ENCODE peak calls at places on chromosomes 11 and 22, in nine cellular contexts. F is heart right ventricle; E is astrocyte; R is CD4-positive, CD25-positive, alpha-beta regulatory T cell; S is thyroid gland; J is naive thymus-derived CD4-positive, alpha-beta T cell; P is tibial artery; I is dorsolateral prefrontal cortex; G is heart left ventricle. D is an unnamed sample.
A peak's percentile ranks its signal among the peaks of the same experiment; 100 is the strongest.

GRCh38 chr22:28358244-28358777 is 321.3 kb downstream of the TTC28 start:
- DNase-seq in G (no peak), J (no peak), F (no peak), R (no peak), E (no peak), S (no peak), P (no peak), I (no peak), D (no peak)

GRCh38 chr22:24806663-24807001 is 621 bp downstream of the SGSM1 start:
- DNase-seq in S (no peak), J (no peak), E (no peak), G (no peak), F (no peak), I (no peak), R (no peak), P (no peak), D (no peak)

GRCh38 chr11:130648601-130649000 is 200.2 kb downstream of the ADAMTS15 start:
- DNase-seq in F (peak; percentile 51), I (no peak), E (no peak), J (no peak), G (peak; percentile 70), S (no peak), R (no peak), P (peak; percentile 87), D (no peak)

GRCh38 chr22:17501679-17502285 is 61.5 kb upstream of the SLC25A18 start:
- DNase-seq in E (peak; percentile 46), I (no peak), R (peak; percentile 74), S (peak; percentile 2), J (peak; percentile 75), P (no peak), G (no peak), F (peak; percentile 50), D (no peak)

GRCh38 chr11:24575392-24575791 is 78.5 kb downstream of the LUZP2 start:
- DNase-seq in E (peak; percentile 79), F (no peak), P (no peak), I (no peak), G (no peak), S (no peak), R (no peak), J (no peak), D (no peak)

GRCh38 chr22:40326905-40327735 is 19.2 kb upstream of the ADSL start:
- DNase-seq in I (no peak), F (no peak), E (peak; percentile 75), P (no peak), G (no peak), S (no peak), R (peak; percentile 27), J (peak; percentile 58), D (no peak)

GRCh38 chr11:132056689-132057088 is 686.3 kb downstream of the NTM start:
- DNase-seq in S (no peak), F (no peak), J (no peak), R (no peak), I (no peak), G (no peak), E (peak; percentile 95), P (no peak), D (no peak)

GRCh38 chr22:29503811-29504372 is 23.9 kb downstream of the NEFH start:
- DNase-seq in S (peak; percentile 63), F (peak; percentile 45), J (no peak), G (no peak), R (no peak), I (peak; percentile 47), P (no peak), E (peak; percentile 60), D (no peak)

GRCh38 chr11:46916251-46916650 is 2.1 kb downstream of the LRP4 start:
- DNase-seq in J (no peak), R (no peak), E (no peak), G (no peak), F (no peak), P (no peak), S (no peak), I (no peak), D (no peak)

GRCh38 chr11:46918778-46919513 is 596 bp upstream of the LRP4 start:
- DNase-seq in P (no peak), I (no peak), J (no peak), R (no peak), G (no peak), E (no peak), F (no peak), S (no peak), D (no peak)

GRCh38 chr11:46916669-46917108 is 1.7 kb downstream of the LRP4 start:
- DNase-seq in R (no peak), G (peak; percentile 75), E (peak; percentile 63), F (peak; percentile 73), I (no peak), S (peak; percentile 73), P (no peak), J (peak; percentile 29), D (peak; percentile 75)

GRCh38 chr11:46918087-46918751 is at the start of gene LRP4:
- DNase-seq in J (no peak), R (no peak), S (peak; percentile 55), I (no peak), G (peak; percentile 79), P (no peak), E (no peak), F (peak; percentile 42), D (no peak)

DNA sequence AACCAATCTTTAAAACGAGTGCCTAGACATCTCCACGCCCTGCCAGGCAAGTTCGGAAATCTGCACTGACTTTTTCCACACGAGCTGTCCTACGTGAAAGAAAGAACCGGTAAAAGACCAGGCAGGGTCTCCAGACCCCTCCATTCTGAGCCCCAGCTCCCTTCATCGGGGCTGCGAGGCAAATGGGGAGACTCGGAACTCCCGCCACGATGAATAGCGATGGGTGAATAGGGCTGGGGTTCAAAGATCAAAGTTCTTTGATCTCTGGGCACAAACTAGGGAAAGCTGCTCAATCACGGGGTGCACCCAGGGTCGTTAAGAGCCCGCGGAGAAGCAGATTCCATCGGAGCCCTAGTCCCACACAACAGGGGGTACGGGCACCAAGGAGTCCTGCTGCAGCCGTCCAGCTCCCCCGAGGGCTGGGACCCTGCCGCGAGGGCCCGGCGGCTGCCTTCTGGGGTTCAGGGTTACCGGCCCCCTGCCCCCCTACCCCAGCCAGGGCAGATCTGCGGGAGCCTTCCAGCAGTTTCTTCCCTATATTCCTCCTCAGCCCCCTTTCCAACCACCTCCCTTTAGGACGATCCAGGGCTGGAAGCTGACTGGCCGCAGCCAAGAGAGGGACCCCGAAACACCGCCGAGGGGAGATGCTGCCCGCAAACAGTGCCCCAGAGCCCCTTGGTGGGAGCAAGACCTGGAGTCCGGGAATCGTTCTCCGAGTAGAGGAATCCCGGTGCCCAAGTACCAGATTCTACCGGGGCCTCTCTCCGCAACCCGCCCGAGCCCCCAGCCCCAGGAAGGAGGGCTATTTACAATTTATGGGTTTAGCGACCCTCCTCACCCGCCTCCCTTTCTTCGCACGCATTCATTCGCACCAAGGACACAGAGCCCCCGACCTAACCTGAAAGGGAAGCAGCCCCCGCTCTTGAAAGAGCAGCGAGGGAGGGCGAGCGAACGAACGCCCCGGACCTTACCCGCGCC is 952 bp downstream of the LRP4 start:
- DNase-seq in R (no peak), E (no peak), G (no peak), S (no peak), J (no peak), P (no peak), I (no peak), F (no peak), D (no peak)
- H3K27ac ChIP-seq in R (no peak overlapping the region), E (peak overlapping the region; percentile 54), G (peak overlapping the region; percentile 90), S (peak overlapping the region; percentile 36), J (no peak overlapping the region), P (peak overlapping the region; percentile 61), I (peak overlapping the region; percentile 85), F (peak overlapping the region; percentile 64), D (peak overlapping the region; percentile 56)

GRCh38 chr11:65402790-65403189 is 16.4 kb downstream of the FRMD8 start:
- DNase-seq in I (no peak), P (no peak), E (no peak), J (no peak), R (no peak), S (no peak), G (no peak), F (no peak), D (no peak)

GRCh38 chr11:65401073-65401802 is 14.8 kb downstream of the FRMD8 start:
- DNase-seq in I (no peak), R (no peak), P (no peak), G (no peak), S (no peak), F (no peak), J (no peak), E (no peak), D (no peak)

GRCh38 chr11:65403607-65404121 is 17.2 kb downstream of the FRMD8 start:
- DNase-seq in P (no peak), J (no peak), S (no peak), E (no peak), G (no peak), F (no peak), R (no peak), I (no peak), D (no peak)

GRCh38 chr11:65400295-65401072 is 14.0 kb downstream of the FRMD8 start:
- DNase-seq in J (no peak), S (no peak), P (no peak), R (no peak), G (no peak), E (no peak), I (no peak), F (no peak), D (no peak)

GRCh38 chr11:65401803-65402248 is 15.4 kb downstream of the FRMD8 start:
- DNase-seq in G (no peak), P (no peak), F (no peak), E (no peak), I (no peak), J (no peak), S (no peak), R (no peak), D (no peak)
- H3K27ac ChIP-seq in G (no peak overlapping the region), P (no peak overlapping the region), F (no peak overlapping the region), E (no peak overlapping the region), I (no peak overlapping the region), J (no peak overlapping the region), S (no peak overlapping the region), R (no peak overlapping the region), D (no peak overlapping the region)

GRCh38 chr11:68497761-68498160 is 37.2 kb downstream of the PPP6R3 start:
- DNase-seq in F (no peak), G (no peak), I (no peak), R (no peak), S (no peak), E (no peak), J (no peak), P (no peak), D (no peak)

GRCh38 chr11:68498313-68498712 is 37.8 kb downstream of the PPP6R3 start:
- DNase-seq in J (no peak), S (peak; percentile 77), R (no peak), F (peak; percentile 25), E (no peak), G (no peak), I (no peak), P (no peak), D (no peak)

GRCh38 chr11:68498903-68499883 is 38.6 kb downstream of the PPP6R3 start:
- DNase-seq in I (no peak), S (peak; percentile 60), P (no peak), E (no peak), R (no peak), F (no peak), J (no peak), G (no peak), D (no peak)

GRCh38 chr11:68495330-68495729 is 34.8 kb downstream of the PPP6R3 start:
- DNase-seq in S (no peak), R (no peak), I (no peak), J (no peak), F (no peak), E (no peak), G (no peak), P (no peak), D (no peak)

DNA sequence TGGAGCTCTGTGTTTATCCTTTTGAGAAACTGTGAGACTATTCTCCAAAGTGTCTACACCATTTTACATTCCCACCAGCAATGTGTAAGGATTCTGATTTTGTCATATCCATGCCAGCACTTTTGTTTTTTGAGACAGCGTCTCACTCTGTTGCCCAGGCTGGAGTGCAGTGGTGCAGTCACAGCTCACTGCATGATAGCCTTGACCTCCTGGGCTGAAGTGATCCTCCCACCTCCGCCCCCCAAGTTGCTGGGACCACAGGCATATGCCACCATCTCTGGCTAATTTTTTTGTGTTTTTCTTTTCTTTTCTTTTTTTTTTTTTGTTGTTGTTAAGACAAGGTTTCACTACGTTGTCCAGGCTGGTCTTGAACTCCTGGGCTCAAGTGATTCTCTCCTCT is 35.3 kb downstream of the PPP6R3 start:
- DNase-seq in S (peak; percentile 70), G (no peak), R (no peak), J (no peak), F (no peak), P (no peak), I (no peak), E (no peak), D (no peak)
- H3K27ac ChIP-seq in S (no peak overlapping the region), G (no peak overlapping the region), R (no peak overlapping the region), J (no peak overlapping the region), F (no peak overlapping the region), P (no peak overlapping the region), I (no peak overlapping the region), E (no peak overlapping the region), D (no peak overlapping the region)

DNA sequence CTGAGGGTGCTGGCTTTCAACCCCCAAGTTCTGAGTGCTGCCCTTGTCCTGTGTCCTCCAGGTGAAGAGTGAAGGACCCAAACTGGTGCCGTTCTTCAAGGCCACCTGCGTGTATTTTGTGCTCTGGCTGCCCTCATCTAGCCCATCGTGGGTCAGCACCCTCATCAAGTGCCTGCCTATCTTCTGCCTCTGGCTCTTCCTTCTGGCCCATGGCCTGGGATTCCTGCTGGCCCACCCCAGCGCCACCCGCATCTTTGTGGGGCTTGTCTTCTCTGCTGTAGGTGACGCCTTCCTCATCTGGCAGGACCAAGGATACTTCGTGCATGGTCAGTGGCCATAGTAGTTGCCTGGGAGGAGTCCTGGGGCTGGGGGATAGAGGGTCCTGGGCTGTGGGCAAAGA is 2.3 kb downstream of the TMEM86A start:
- DNase-seq in J (no peak), I (no peak), E (no peak), R (no peak), S (no peak), P (no peak), G (no peak), F (no peak), D (no peak)
- H3K27ac ChIP-seq in J (no peak overlapping the region), I (peak overlapping the region; percentile 92), E (no peak overlapping the region), R (no peak overlapping the region), S (no peak overlapping the region), P (no peak overlapping the region), G (no peak overlapping the region), F (no peak overlapping the region), D (no peak overlapping the region)